ENCODE peak calls at places on chromosome 19, in seven cellular contexts. O is heart left ventricle, Y is breast epithelium, B is lower leg skin, Z is H54, I is IMR-90, X is A549. P is an unnamed sample.

GRCh38 chr19:23800281-23800680 is 41.6 kb upstream of the ZNF681 start:
- DNase-seq in O (no peak), Y (no peak), B (no peak), Z (no peak), I (no peak), X (no peak), P (no peak)

GRCh38 chr19:39349326-39349725 is 7.1 kb downstream of the SAMD4B start:
- DNase-seq in O (no peak), Y (no peak), B (no peak), Z (no peak), I (no peak), X (no peak), P (no peak)

GRCh38 chr19:8609210-8610040 is 1.1 kb downstream of the ADAMTS10 start:
- DNase-seq in O (peak), Y (no peak), B (peak), Z (peak), I (peak), X (peak), P (peak)

GRCh38 chr19:29502581-29502850 is 23.3 kb upstream of the VSTM2B start:
- DNase-seq in O (no peak), Y (no peak), B (no peak), Z (no peak), I (no peak), X (no peak), P (no peak)

GRCh38 chr19:426725-427445 is 17.9 kb upstream of the C2CD4C start:
- DNase-seq in O (no peak), Y (no peak), B (no peak), Z (no peak), I (no peak), X (no peak), P (no peak)

GRCh38 chr19:4375620-4376228 is 24.6 kb downstream of the SH3GL1 start:
- DNase-seq in O (peak), Y (no peak), B (peak), Z (peak), I (peak), X (no peak), P (peak)

GRCh38 chr19:32471095-32471494 is 65.5 kb downstream of the DPY19L3 start:
- DNase-seq in O (peak), Y (no peak), B (no peak), Z (no peak), I (no peak), X (no peak), P (no peak)

GRCh38 chr19:806815-807421 is 9.7 kb downstream of the PTBP1 start:
- DNase-seq in O (no peak), Y (no peak), B (no peak), Z (no peak), I (no peak), X (no peak), P (no peak)

GRCh38 chr19:1284979-1285736 is 515 bp upstream of the EFNA2 start:
- DNase-seq in O (no peak), Y (no peak), B (no peak), Z (no peak), I (no peak), X (no peak), P (no peak)

GRCh38 chr19:33434886-33435705 is 61.6 kb downstream of the CEBPG start:
- DNase-seq in O (no peak), Y (no peak), B (no peak), Z (peak), I (peak), X (no peak), P (no peak)

GRCh38 chr19:31099470-31100190 is 249.6 kb downstream of the TSHZ3 start:
- DNase-seq in O (no peak), Y (no peak), B (no peak), Z (no peak), I (no peak), X (no peak), P (no peak)

GRCh38 chr19:40539070-40539469 is 37.6 kb upstream of the SHKBP1 start:
- DNase-seq in O (no peak), Y (no peak), B (no peak), Z (no peak), I (no peak), X (no peak), P (no peak)

GRCh38 chr19:18346091-18346490 is 5.7 kb downstream of the PGPEP1 start:
- DNase-seq in O (no peak), Y (no peak), B (no peak), Z (no peak), I (no peak), X (no peak), P (no peak)

GRCh38 chr19:2715470-2716274 is 5.5 kb downstream of the DIRAS1 start:
- DNase-seq in O (no peak), Y (no peak), B (no peak), Z (no peak), I (no peak), X (no peak), P (peak)

GRCh38 chr19:55383789-55384575 is at the start of gene TMEM238:
- DNase-seq in O (peak), Y (no peak), B (peak), Z (no peak), I (peak), X (peak), P (peak)

GRCh38 chr19:7533281-7533819 is 2.2 kb upstream of the PNPLA6 start:
- DNase-seq in O (peak), Y (no peak), B (peak), Z (no peak), I (peak), X (no peak), P (no peak)

GRCh38 chr19:7534531-7534980 is 961 bp upstream of the PNPLA6 start:
- DNase-seq in O (peak), Y (no peak), B (peak), Z (no peak), I (peak), X (peak), P (no peak)

GRCh38 chr19:7535993-7536685 is 622 bp downstream of the PNPLA6 start:
- DNase-seq in O (no peak), Y (no peak), B (peak), Z (no peak), I (no peak), X (no peak), P (peak)

GRCh38 chr19:7529610-7530490 is 5.7 kb upstream of the PNPLA6 start:
- DNase-seq in O (no peak), Y (no peak), B (peak), Z (no peak), I (no peak), X (no peak), P (no peak)

DNA sequence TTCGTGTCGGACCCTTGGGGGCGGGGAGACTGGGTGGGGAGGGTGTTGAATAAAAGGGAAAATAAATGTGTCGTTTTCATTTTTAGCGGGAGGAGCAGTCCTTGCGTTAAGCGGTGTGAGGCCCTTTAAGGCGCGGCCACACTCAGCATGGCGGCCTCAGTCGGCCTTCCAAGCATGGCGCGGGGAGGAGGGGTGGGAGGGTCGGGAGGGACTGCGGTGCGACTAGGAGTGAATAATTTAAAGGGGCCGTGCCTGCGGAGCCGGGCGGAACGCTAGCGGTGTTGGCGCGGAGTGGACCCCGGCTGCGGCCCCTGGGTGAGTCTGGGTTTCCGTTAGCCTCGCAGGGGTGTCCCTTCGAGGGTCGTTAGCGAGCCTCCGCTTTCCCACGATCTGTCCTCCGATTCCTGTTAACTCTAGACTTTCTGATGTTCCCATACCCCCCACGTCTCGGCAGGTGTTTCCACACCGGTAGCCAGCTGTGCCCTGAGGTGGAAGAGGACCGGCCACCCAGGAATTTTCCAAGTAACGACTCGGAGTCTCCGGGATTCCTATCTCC is 1.5 kb upstream of the PNPLA6 start:
- DNase-seq in O (peak), Y (peak), B (peak), Z (peak), I (peak), X (peak), P (peak)
- TF ChIP-seq POLR2A in O (peak), Y (peak), B (no peak), Z (no peak), I (no peak), X (peak), P (peak)

DNA sequence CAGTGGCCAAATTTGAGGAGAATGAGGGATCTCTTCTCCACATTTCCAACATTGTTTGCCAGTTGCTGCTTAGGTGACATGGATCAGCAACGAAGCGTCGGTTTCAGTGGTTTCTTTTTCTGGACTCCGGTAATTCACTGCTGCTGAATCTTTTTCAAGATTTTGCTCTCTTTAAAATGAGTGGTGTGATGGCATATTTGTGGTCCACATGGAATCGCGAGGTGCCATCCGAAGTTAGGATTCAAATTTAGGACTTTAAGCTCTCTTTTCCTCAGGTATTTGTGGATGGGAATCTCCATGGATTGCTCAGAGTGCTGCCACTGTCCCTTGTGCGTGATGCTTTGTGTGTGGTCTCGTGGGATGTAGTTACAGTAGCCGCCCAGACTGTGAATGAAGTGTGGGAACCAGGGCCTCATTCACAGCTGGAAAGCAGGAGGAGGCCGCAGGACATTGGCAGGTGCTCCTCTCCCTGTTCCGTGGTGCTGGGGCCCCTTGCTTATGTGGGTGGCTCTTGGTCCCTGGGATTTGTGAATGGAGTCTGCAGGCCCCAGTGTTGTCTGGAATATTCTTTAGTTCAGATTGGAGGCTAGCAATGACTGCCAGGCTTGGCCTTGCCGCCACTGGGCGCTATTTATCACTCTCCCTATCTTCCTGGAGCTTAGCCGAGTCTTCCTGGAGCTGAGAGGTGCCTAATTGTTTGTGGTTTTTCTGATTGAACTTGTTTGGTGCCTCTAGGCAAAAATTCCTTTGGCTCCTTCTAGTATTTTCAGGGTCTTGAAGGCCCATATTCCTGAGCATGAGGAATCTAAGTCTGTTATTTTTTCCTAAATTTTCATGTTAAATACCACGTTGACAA is 1.5 kb downstream of the ILF3 start:
- DNase-seq in O (no peak), Y (no peak), B (no peak), Z (no peak), I (peak), X (no peak), P (peak)
- TF ChIP-seq POLR2A in O (no peak), Y (no peak), B (no peak), Z (no peak), I (no peak), X (no peak), P (no peak)

GRCh38 chr19:19632661-19633060 is 4.6 kb upstream of the LPAR2 start:
- DNase-seq in O (no peak), Y (no peak), B (no peak), Z (no peak), I (no peak), X (no peak), P (no peak)

GRCh38 chr19:19634516-19635312 is 6.7 kb upstream of the LPAR2 start:
- DNase-seq in O (no peak), Y (no peak), B (no peak), Z (no peak), I (no peak), X (no peak), P (no peak)

GRCh38 chr19:19635313-19635702 is 7.3 kb upstream of the LPAR2 start:
- DNase-seq in O (no peak), Y (no peak), B (no peak), Z (no peak), I (no peak), X (no peak), P (no peak)

GRCh38 chr19:19636573-19636972 is 6.9 kb downstream of the GMIP start:
- DNase-seq in O (no peak), Y (no peak), B (no peak), Z (no peak), I (no peak), X (no peak), P (no peak)

DNA sequence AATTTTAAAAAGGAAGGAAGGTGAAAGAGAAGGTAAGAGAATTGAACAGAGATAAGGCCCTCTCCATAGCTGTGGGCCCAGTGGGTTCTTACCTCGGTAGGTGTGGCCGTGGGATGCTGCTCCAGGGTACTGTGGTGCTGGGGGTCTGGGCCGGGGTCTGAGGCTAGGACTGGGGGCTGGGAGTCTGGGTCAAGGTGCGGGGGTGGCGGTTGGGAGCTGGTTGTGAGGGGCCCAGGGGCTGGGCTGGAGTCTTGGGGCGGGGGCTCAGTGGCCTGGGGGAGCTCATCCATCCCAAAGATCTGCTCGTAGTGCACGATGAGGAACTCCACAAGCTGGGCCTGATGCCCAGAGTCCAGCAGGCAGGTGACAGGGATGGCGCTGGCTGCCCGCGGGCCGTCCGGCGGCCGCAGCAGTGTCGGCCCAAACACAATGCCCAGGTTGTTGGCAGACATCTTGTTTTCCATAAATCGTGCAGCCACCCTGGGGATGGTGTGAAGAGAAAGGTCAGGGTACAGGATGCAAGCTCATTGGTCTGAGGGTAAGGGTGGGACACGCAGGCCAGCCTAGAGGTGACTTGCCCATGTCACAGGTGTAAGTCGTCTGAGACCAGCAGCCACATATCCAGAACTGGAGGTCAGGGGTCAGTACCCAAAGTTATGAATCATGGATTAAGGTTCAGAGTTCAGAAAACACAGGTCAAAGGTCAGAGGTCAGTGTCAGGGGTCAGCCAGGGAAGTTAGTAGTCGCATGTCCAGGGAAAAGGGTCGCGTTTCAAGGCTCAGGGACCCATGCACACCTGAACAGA is 5.9 kb upstream of the LPAR2 start:
- DNase-seq in O (no peak), Y (no peak), B (no peak), Z (no peak), I (no peak), X (no peak), P (no peak)
- TF ChIP-seq POLR2A in O (no peak), Y (no peak), B (no peak), Z (no peak), I (no peak), X (no peak), P (no peak)

DNA sequence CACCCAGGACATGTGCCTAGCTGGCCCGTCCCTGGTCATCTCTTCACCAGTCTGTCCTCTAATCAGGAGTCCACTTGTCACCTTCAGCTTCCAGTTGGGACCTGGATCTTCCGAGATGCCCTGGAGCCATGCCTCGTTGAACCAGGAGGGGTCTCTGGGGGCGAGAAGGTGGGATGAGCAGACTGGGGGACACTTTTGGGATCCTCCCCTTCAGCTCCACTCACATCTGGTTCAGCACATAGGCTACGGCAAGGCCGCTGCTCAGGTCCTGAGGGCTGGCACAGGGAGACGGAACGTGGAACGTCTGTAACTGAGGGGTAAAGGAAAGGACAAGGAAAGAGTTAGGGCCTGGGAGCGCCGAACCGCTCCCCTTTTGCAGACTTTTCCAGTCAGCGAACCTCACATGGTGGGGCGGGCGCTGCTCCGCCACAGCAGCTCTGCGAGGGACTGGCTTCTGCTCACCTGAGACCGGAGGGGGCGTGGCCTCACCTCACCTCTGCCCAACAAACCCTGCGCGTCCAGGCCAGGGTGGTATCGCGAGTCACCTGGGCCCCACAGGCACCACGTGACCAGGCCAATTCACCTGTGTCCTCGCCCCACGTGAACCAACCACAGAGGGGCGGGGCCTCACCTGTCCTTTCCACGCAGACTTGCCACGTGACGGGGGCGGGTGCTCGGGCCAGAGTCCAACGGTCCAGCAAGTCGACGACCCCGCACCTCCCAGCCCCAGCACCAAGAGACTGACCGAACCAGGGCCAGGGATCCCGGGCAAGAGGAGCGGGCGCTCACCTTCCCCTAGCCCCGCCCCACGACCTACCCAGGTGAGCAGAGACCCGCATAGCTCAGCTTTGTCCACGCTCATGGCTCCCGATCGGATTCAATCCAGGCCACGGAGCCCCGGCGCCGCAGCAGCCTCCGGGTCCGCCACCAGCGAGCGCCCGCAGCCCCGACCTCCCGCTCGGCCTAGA is at the start of gene HOOK2:
- DNase-seq in O (peak), Y (peak), B (peak), Z (no peak), I (no peak), X (no peak), P (peak)
- TF ChIP-seq POLR2A in O (peak), Y (peak), B (no peak), Z (peak), I (no peak), X (no peak), P (no peak)

GRCh38 chr19:7535035-7535992 is at the start of gene PNPLA6:
- DNase-seq in O (peak), Y (peak), B (peak), Z (peak), I (peak), X (peak), P (peak)
- TF ChIP-seq POLR2A in O (no peak), Y (peak), B (no peak), Z (peak), I (no peak), X (peak), P (peak)

GRCh38 chr19:36837902-36838783 is at the start of gene ZNF790:
- DNase-seq in O (peak), Y (peak), B (peak), Z (peak), I (peak), X (peak), P (peak)
- TF ChIP-seq POLR2A in O (no peak), Y (no peak), B (no peak), Z (no peak), I (peak), X (peak), P (peak)

DNA sequence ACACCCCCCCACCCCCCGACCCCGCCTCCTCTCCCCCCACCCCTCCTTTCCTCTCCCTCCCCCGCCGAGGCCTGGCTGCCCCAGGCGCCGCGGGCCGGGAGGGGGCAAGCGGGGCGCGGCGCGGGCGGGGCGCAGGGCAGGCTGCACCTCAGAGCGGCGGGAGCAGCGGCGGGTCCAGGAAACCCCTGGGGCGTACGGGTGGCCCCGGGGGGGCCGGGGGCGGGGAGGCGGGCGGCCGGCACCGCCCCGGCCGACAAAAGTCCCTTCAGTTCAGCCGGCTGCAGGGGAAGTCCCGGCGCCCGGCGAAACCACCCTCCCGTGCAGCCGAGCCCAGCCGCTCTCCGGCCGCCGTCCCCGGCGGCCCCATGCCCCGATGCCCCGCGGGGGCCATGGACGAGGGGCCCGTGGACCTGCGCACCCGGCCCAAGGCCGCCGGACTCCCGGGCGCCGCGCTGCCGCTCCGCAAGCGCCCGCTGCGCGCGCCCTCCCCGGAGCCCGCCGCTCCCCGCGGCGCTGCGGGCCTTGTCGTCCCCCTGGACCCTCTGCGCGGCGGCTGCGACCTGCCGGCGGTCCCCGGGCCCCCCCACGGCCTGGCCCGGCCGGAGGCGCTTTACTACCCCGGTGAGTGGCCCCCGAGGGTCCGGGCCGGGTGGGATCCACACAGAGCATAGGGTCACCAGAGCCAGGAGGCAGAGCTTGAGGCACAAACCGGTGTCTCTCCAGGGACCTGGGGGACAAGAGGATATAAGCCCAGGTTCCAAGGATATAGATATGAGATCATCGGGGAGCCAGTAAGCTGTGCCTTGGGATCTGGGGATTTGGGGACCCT is at the start of gene BCL3:
- DNase-seq in O (peak), Y (peak), B (peak), Z (no peak), I (no peak), X (no peak), P (peak)
- TF ChIP-seq POLR2A in O (no peak), Y (no peak), B (no peak), Z (peak), I (no peak), X (peak), P (no peak)

GRCh38 chr19:50513746-50514345 is at the start of gene ASPDH:
- DNase-seq in O (no peak), Y (no peak), B (no peak), Z (no peak), I (no peak), X (no peak), P (no peak)
- TF ChIP-seq POLR2A in O (no peak), Y (no peak), B (no peak), Z (no peak), I (no peak), X (no peak), P (no peak)

P was measured in erythroblast.